ENCODE peak calls at places on chromosomes 7 and 10, in eight cellular contexts. X, V, G, T, B, D, J and A are unnamed samples.

GRCh38 chr10:22630229-22631174 is 83.9 kb downstream of the PIP4K2A start:
- DNase-seq in X (no peak), V (peak), G (peak), T (no peak), B (no peak), D (peak), J (no peak), A (no peak)

GRCh38 chr10:84412482-84412881 is 84.1 kb downstream of the CCSER2 start:
- DNase-seq in X (no peak), V (no peak), G (no peak), T (no peak), B (no peak), D (no peak), J (no peak), A (no peak)

GRCh38 chr7:75850222-75850621 is 28.6 kb upstream of the RHBDD2 start:
- DNase-seq in X (no peak), V (no peak), G (no peak), T (no peak), B (no peak), D (no peak), J (no peak), A (no peak)

GRCh38 chr10:24958701-24959392 is 6.4 kb upstream of the PRTFDC1 start:
- DNase-seq in X (no peak), V (peak), G (peak), T (no peak), B (no peak), D (peak), J (no peak), A (no peak)

GRCh38 chr10:63611078-63611477 is 89.9 kb downstream of the REEP3 start:
- DNase-seq in X (no peak), V (peak), G (peak), T (no peak), B (no peak), D (peak), J (no peak), A (no peak)

GRCh38 chr10:7354330-7355047 is 56.3 kb downstream of the SFMBT2 start:
- DNase-seq in X (no peak), V (peak), G (no peak), T (no peak), B (no peak), D (peak), J (no peak), A (no peak)

GRCh38 chr7:95772298-95772770 is at the start of gene DYNC1I1:
- DNase-seq in X (no peak), V (peak), G (peak), T (peak), B (peak), D (peak), J (peak), A (peak)

GRCh38 chr10:84075226-84076046 is 63.9 kb upstream of the GHITM start:
- DNase-seq in X (no peak), V (no peak), G (peak), T (no peak), B (no peak), D (no peak), J (no peak), A (no peak)

GRCh38 chr7:99380032-99380822 is 5.7 kb downstream of the ARPC1B start:
- DNase-seq in X (no peak), V (peak), G (peak), T (no peak), B (peak), D (peak), J (no peak), A (no peak)

GRCh38 chr7:29243777-29244655 is 49.4 kb downstream of the CHN2 start:
- DNase-seq in X (peak), V (no peak), G (no peak), T (no peak), B (peak), D (no peak), J (no peak), A (no peak)